ENCODE peak calls at places on chromosomes 5 and 9, in six cellular contexts. One of them, this sample, is unnamed. For H3K9me3, the result is how much of the 10 kb centered on the place peaks cover.

GRCh38 chr5:79488058-79488457 is 25.9 kb downstream of the HOMER1 start:
- DNase-seq in neural progenitor cell: no peak
- DNase-seq in CD4-positive, CD25-positive, alpha-beta regulatory T cell: no peak
- DNase-seq in lower lobe of right lung: no peak
- DNase-seq in sigmoid colon: no peak
- DNase-seq in breast epithelium: no peak
- DNase-seq in this sample: no peak

GRCh38 chr9:7304596-7304995 is 495.0 kb downstream of the DMAC1 start:
- DNase-seq in neural progenitor cell: no peak
- DNase-seq in CD4-positive, CD25-positive, alpha-beta regulatory T cell: no peak
- DNase-seq in lower lobe of right lung: no peak
- DNase-seq in sigmoid colon: no peak
- DNase-seq in breast epithelium: no peak
- DNase-seq in this sample: no peak

GRCh38 chr5:142540774-142541466 is 145.0 kb downstream of the FGF1 start:
- DNase-seq in neural progenitor cell: no peak
- DNase-seq in CD4-positive, CD25-positive, alpha-beta regulatory T cell: no peak
- DNase-seq in lower lobe of right lung: no peak
- DNase-seq in sigmoid colon: peak
- DNase-seq in breast epithelium: no peak
- DNase-seq in this sample: no peak

GRCh38 chr5:78597068-78597857 is 51.3 kb downstream of the LHFPL2 start:
- DNase-seq in neural progenitor cell: no peak
- DNase-seq in CD4-positive, CD25-positive, alpha-beta regulatory T cell: no peak
- DNase-seq in lower lobe of right lung: no peak
- DNase-seq in sigmoid colon: no peak
- DNase-seq in breast epithelium: no peak
- DNase-seq in this sample: no peak

GRCh38 chr5:83711982-83712601 is 8.6 kb downstream of the HAPLN1 start:
- DNase-seq in neural progenitor cell: peak
- DNase-seq in CD4-positive, CD25-positive, alpha-beta regulatory T cell: no peak
- DNase-seq in lower lobe of right lung: no peak
- DNase-seq in sigmoid colon: no peak
- DNase-seq in breast epithelium: no peak
- DNase-seq in this sample: no peak

GRCh38 chr5:173639-174600 is 17.4 kb upstream of the LRRC14B start:
- DNase-seq in neural progenitor cell: no peak
- DNase-seq in CD4-positive, CD25-positive, alpha-beta regulatory T cell: no peak
- DNase-seq in lower lobe of right lung: no peak
- DNase-seq in sigmoid colon: no peak
- DNase-seq in breast epithelium: no peak
- DNase-seq in this sample: no peak

GRCh38 chr5:77174526-77174925 is 36.0 kb upstream of the PDE8B start:
- DNase-seq in neural progenitor cell: no peak
- DNase-seq in CD4-positive, CD25-positive, alpha-beta regulatory T cell: no peak
- DNase-seq in lower lobe of right lung: no peak
- DNase-seq in sigmoid colon: no peak
- DNase-seq in breast epithelium: no peak
- DNase-seq in this sample: no peak

GRCh38 chr5:159041754-159042153 is 58.0 kb downstream of the EBF1 start:
- DNase-seq in neural progenitor cell: no peak
- DNase-seq in CD4-positive, CD25-positive, alpha-beta regulatory T cell: no peak
- DNase-seq in lower lobe of right lung: no peak
- DNase-seq in sigmoid colon: no peak
- DNase-seq in breast epithelium: no peak
- DNase-seq in this sample: no peak

GRCh38 chr9:117413346-117414219 is 1.3 kb downstream of the ASTN2 start:
- DNase-seq in neural progenitor cell: peak
- DNase-seq in CD4-positive, CD25-positive, alpha-beta regulatory T cell: no peak
- DNase-seq in lower lobe of right lung: no peak
- DNase-seq in sigmoid colon: no peak
- DNase-seq in breast epithelium: no peak
- DNase-seq in this sample: no peak

GRCh38 chr5:164481270-164481669 is 975.9 kb downstream of the MAT2B start:
- DNase-seq in neural progenitor cell: no peak
- DNase-seq in CD4-positive, CD25-positive, alpha-beta regulatory T cell: no peak
- DNase-seq in lower lobe of right lung: no peak
- DNase-seq in sigmoid colon: no peak
- DNase-seq in breast epithelium: no peak
- DNase-seq in this sample: no peak

GRCh38 chr9:121807918-121808278 is 156.5 kb downstream of the DAB2IP start:
- DNase-seq in neural progenitor cell: no peak
- DNase-seq in CD4-positive, CD25-positive, alpha-beta regulatory T cell: no peak
- DNase-seq in lower lobe of right lung: no peak
- DNase-seq in sigmoid colon: no peak
- DNase-seq in breast epithelium: no peak
- DNase-seq in this sample: no peak

GRCh38 chr9:74036549-74037231 is 460.4 kb upstream of the RORB start:
- DNase-seq in neural progenitor cell: no peak
- DNase-seq in CD4-positive, CD25-positive, alpha-beta regulatory T cell: no peak
- DNase-seq in lower lobe of right lung: no peak
- DNase-seq in sigmoid colon: no peak
- DNase-seq in breast epithelium: no peak
- DNase-seq in this sample: no peak

GRCh38 chr5:68021958-68022357 is 193.6 kb upstream of the PIK3R1 start:
- DNase-seq in neural progenitor cell: no peak
- DNase-seq in CD4-positive, CD25-positive, alpha-beta regulatory T cell: no peak
- DNase-seq in lower lobe of right lung: no peak
- DNase-seq in sigmoid colon: no peak
- DNase-seq in breast epithelium: no peak
- DNase-seq in this sample: no peak

GRCh38 chr9:125649315-125649714 is 57.7 kb downstream of the MAPKAP1 start:
- DNase-seq in neural progenitor cell: no peak
- DNase-seq in CD4-positive, CD25-positive, alpha-beta regulatory T cell: no peak
- DNase-seq in lower lobe of right lung: no peak
- DNase-seq in sigmoid colon: no peak
- DNase-seq in breast epithelium: no peak
- DNase-seq in this sample: no peak

GRCh38 chr5:138366556-138367382 is 14.3 kb downstream of the KDM3B start:
- DNase-seq in neural progenitor cell: no peak
- DNase-seq in CD4-positive, CD25-positive, alpha-beta regulatory T cell: no peak
- DNase-seq in lower lobe of right lung: no peak
- DNase-seq in sigmoid colon: no peak
- DNase-seq in breast epithelium: no peak
- DNase-seq in this sample: no peak

GRCh38 chr5:81183811-81184748 is 49.0 kb upstream of the CKMT2 start:
- DNase-seq in neural progenitor cell: no peak
- DNase-seq in CD4-positive, CD25-positive, alpha-beta regulatory T cell: no peak
- DNase-seq in lower lobe of right lung: no peak
- DNase-seq in sigmoid colon: no peak
- DNase-seq in breast epithelium: no peak
- DNase-seq in this sample: no peak

GRCh38 chr9:135070198-135070951 is 17.1 kb upstream of the OLFM1 start:
- DNase-seq in neural progenitor cell: peak
- DNase-seq in CD4-positive, CD25-positive, alpha-beta regulatory T cell: no peak
- DNase-seq in lower lobe of right lung: peak
- DNase-seq in sigmoid colon: peak
- DNase-seq in breast epithelium: no peak
- DNase-seq in this sample: peak

GRCh38 chr5:93359296-93359957 is 221.6 kb downstream of the NR2F1-AS1 start:
- DNase-seq in neural progenitor cell: no peak
- DNase-seq in CD4-positive, CD25-positive, alpha-beta regulatory T cell: no peak
- DNase-seq in lower lobe of right lung: no peak
- DNase-seq in sigmoid colon: no peak
- DNase-seq in breast epithelium: no peak
- DNase-seq in this sample: no peak

GRCh38 chr5:58087905-58088304 is 372.0 kb downstream of the PLK2 start:
- DNase-seq in neural progenitor cell: no peak
- DNase-seq in CD4-positive, CD25-positive, alpha-beta regulatory T cell: no peak
- DNase-seq in lower lobe of right lung: no peak
- DNase-seq in sigmoid colon: no peak
- DNase-seq in breast epithelium: no peak
- DNase-seq in this sample: no peak

GRCh38 chr9:134335095-134335489 is 8.8 kb downstream of the RXRA start:
- DNase-seq in neural progenitor cell: no peak
- DNase-seq in CD4-positive, CD25-positive, alpha-beta regulatory T cell: no peak
- DNase-seq in lower lobe of right lung: no peak
- DNase-seq in sigmoid colon: no peak
- DNase-seq in breast epithelium: no peak
- DNase-seq in this sample: no peak

GRCh38 chr5:7659420-7659819 is 191.5 kb downstream of the CFAP90 start:
- DNase-seq in neural progenitor cell: no peak
- DNase-seq in CD4-positive, CD25-positive, alpha-beta regulatory T cell: no peak
- DNase-seq in lower lobe of right lung: no peak
- DNase-seq in sigmoid colon: no peak
- DNase-seq in breast epithelium: no peak
- DNase-seq in this sample: no peak

GRCh38 chr5:2506603-2507002 is 244.9 kb downstream of the IRX2 start:
- DNase-seq in neural progenitor cell: no peak
- DNase-seq in CD4-positive, CD25-positive, alpha-beta regulatory T cell: no peak
- DNase-seq in lower lobe of right lung: no peak
- DNase-seq in sigmoid colon: no peak
- DNase-seq in breast epithelium: no peak
- DNase-seq in this sample: no peak

DNA sequence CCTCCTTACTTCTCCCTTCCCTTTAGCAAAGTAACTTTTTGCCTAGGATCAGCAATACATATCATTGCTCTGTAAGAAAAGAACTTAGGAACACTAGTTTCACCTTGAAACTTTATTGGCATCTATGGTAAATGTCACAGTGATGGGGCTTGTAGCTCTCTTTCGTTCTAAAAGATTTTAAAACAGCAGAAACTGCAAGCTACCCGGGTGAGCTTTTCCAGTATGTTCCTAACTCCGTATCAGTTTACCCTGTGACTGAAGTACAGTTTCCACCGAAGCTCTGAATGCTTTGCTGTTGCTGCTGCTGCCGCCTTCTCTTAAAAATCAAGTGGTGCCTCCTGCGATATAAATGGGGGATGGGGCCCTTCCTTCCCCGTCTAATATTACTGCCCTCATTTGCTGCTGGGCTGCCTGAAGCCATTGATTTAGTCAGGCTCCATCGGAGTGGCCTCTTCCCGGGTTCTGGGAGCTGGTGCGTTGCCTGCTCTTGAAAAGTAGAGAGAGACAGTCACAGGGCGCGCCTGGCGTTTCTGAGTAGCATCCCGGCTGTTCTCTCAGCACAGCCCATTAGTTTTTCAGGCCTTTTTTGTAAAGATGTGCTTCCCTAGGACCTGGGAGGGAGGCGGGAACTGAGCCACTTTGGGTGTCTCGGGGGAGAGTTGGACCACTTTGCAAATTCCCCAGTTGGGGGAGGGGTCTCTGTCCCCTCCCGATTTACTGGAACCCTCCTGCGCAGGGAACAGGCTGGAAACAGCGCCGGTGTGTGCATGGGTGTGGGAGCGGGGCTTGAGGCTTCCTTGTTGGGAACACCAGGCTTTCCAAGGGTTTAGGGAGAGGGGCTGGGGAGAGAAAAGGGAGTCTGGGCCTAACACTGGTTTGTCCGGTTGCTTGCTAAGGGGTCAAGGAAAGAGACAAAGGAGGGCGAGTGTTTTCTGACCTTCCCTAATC is 4.5 kb downstream of the PRDM6 start:
- DNase-seq in neural progenitor cell: peak
- DNase-seq in CD4-positive, CD25-positive, alpha-beta regulatory T cell: no peak
- DNase-seq in lower lobe of right lung: no peak
- DNase-seq in sigmoid colon: peak
- DNase-seq in breast epithelium: no peak
- DNase-seq in this sample: no peak
- H3K4me3 ChIP-seq in neural progenitor cell: peak
- H3K4me3 ChIP-seq in CD4-positive, CD25-positive, alpha-beta regulatory T cell: no peak
- H3K4me3 ChIP-seq in lower lobe of right lung: peak
- H3K4me3 ChIP-seq in sigmoid colon: peak
- H3K4me3 ChIP-seq in breast epithelium: no peak
- H3K4me3 ChIP-seq in this sample: no peak

GRCh38 chr9:96766199-96766598 is 11.7 kb downstream of the ZNF510 start:
- DNase-seq in neural progenitor cell: no peak
- DNase-seq in CD4-positive, CD25-positive, alpha-beta regulatory T cell: no peak
- DNase-seq in lower lobe of right lung: no peak
- DNase-seq in sigmoid colon: no peak
- DNase-seq in breast epithelium: no peak
- DNase-seq in this sample: no peak

GRCh38 chr9:96758845-96759673 is 18.8 kb downstream of the ZNF510 start:
- DNase-seq in neural progenitor cell: no peak
- DNase-seq in CD4-positive, CD25-positive, alpha-beta regulatory T cell: no peak
- DNase-seq in lower lobe of right lung: no peak
- DNase-seq in sigmoid colon: no peak
- DNase-seq in breast epithelium: no peak
- DNase-seq in this sample: no peak

DNA sequence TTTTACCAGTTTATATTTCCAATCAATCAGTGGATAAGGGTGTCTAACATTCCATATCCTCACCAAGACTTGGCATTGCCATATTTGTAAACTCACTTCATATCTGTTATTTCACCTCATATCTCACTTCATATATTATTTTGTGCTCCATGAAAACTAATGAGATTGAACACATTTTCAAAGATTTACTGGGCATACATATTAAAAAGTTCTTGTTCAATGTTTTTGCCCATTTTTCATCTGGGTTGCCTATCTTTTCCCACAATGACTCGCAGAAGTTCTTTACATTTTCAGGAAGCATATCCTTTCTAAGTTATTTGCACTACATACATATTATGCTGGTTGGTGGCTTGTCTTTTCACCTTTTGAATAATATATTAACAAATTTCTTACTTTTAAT is 15.3 kb downstream of the ZNF510 start:
- DNase-seq in neural progenitor cell: no peak
- DNase-seq in CD4-positive, CD25-positive, alpha-beta regulatory T cell: no peak
- DNase-seq in lower lobe of right lung: no peak
- DNase-seq in sigmoid colon: no peak
- DNase-seq in breast epithelium: no peak
- DNase-seq in this sample: no peak
- H3K9me3 ChIP-seq in neural progenitor cell: half or more
- H3K9me3 ChIP-seq in CD4-positive, CD25-positive, alpha-beta regulatory T cell: half or more
- H3K9me3 ChIP-seq in lower lobe of right lung: half or more
- H3K9me3 ChIP-seq in sigmoid colon: half or more
- H3K9me3 ChIP-seq in breast epithelium: half or more
- H3K9me3 ChIP-seq in this sample: half or more

DNA sequence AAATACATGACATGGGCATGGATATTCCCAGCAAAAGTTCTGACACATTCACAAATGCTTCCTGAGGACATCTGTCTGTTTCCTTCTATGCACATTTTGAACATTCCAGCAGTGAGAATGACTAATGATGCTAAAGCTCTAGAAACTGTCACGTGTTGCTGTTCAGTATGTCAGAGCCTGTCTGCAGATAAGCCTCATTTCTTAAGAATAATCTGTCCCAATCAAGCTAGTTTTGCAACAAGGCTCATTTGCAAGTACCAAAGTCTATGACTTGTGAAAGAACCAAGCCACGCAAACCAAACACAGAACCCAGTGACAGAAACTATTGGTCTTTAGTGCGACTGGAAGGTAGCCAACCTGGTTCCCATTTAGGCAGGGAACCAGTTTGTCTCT is 178.5 kb downstream of the C9orf152 start:
- DNase-seq in neural progenitor cell: no peak
- DNase-seq in CD4-positive, CD25-positive, alpha-beta regulatory T cell: no peak
- DNase-seq in lower lobe of right lung: no peak
- DNase-seq in sigmoid colon: no peak
- DNase-seq in breast epithelium: no peak
- DNase-seq in this sample: no peak
- H3K27ac ChIP-seq in neural progenitor cell: no peak
- H3K27ac ChIP-seq in CD4-positive, CD25-positive, alpha-beta regulatory T cell: no peak
- H3K27ac ChIP-seq in lower lobe of right lung: peak
- H3K27ac ChIP-seq in sigmoid colon: no peak
- H3K27ac ChIP-seq in breast epithelium: no peak
- H3K27ac ChIP-seq in this sample: no peak

DNA sequence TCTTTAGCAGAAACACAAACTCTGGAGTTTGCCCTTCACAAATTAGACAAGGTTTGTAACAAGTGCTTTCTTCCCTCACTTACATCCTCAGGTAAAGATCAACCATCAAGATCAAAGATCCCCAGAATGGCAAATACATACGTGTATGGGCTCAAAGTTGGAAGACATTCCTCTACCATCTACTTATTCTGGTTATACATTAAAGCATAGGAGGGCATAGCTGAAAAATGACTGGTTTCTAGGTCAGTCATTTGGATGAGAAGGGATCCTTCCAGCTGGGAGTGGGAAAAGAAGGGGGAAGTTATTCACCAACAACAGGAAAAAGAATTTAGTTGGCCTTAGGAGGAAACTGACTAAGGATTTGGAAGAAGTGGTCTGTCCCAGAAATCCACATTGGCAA is 1.9 kb downstream of the DAB2 start:
- DNase-seq in neural progenitor cell: no peak
- DNase-seq in CD4-positive, CD25-positive, alpha-beta regulatory T cell: no peak
- DNase-seq in lower lobe of right lung: no peak
- DNase-seq in sigmoid colon: no peak
- DNase-seq in breast epithelium: no peak
- DNase-seq in this sample: no peak
- H3K4me3 ChIP-seq in neural progenitor cell: no peak
- H3K4me3 ChIP-seq in CD4-positive, CD25-positive, alpha-beta regulatory T cell: no peak
- H3K4me3 ChIP-seq in lower lobe of right lung: peak
- H3K4me3 ChIP-seq in sigmoid colon: peak
- H3K4me3 ChIP-seq in breast epithelium: peak
- H3K4me3 ChIP-seq in this sample: no peak